ENCODE peak calls at places on chromosomes 11 and 22, in four cellular contexts. S, E, Z and X are unnamed samples.

GRCh38 chr11:35349897-35350296 is 69.5 kb downstream of the SLC1A2 start:
- DNase-seq in E (no peak), S (no peak), Z (no peak), X (no peak)

GRCh38 chr11:128346808-128347207 is 240.6 kb downstream of the ETS1 start:
- DNase-seq in Z (no peak), S (no peak), E (peak; percentile 78), X (no peak)

GRCh38 chr11:27863637-27864036 is 163.4 kb upstream of the BDNF start:
- DNase-seq in E (no peak), S (no peak), Z (no peak), X (no peak)

GRCh38 chr11:61834278-61835004 is 6.3 kb downstream of the FADS2 start:
- DNase-seq in S (no peak), E (peak; percentile 80), Z (peak; percentile 66), X (no peak)

GRCh38 chr11:11555228-11555627 is 66.6 kb downstream of the GALNT18 start:
- DNase-seq in S (no peak), Z (peak; percentile 42), E (no peak), X (no peak)

GRCh38 chr22:43230983-43231723 is 44.2 kb upstream of the TTLL12 start:
- DNase-seq in S (peak; percentile 80), E (peak; percentile 60), Z (peak; percentile 75), X (no peak)

GRCh38 chr11:40384991-40385390 is 1074.5 kb downstream of the LRRC4C start:
- DNase-seq in Z (no peak), E (peak; percentile 8), S (no peak), X (no peak)

GRCh38 chr11:44789466-44789865 is 62.7 kb downstream of the TSPAN18 start:
- DNase-seq in Z (no peak), E (no peak), S (no peak), X (no peak)

GRCh38 chr11:104053743-104054142 is 17.3 kb downstream of the DDI1 start:
- DNase-seq in Z (no peak), S (no peak), E (no peak), X (no peak)

GRCh38 chr11:35529971-35530495 is 4.6 kb upstream of the PAMR1 start:
- DNase-seq in S (no peak), E (peak; percentile 91), Z (no peak), X (no peak)

GRCh38 chr11:62472063-62472884 is 53.4 kb downstream of the SCGB1A1 start:
- DNase-seq in Z (no peak), E (no peak), S (peak; percentile 75), X (no peak)

GRCh38 chr11:70717961-70718595 is 319.7 kb downstream of the CTTN start:
- DNase-seq in S (no peak), Z (no peak), E (no peak), X (no peak)

GRCh38 chr11:80873309-80873999 is 1432.6 kb upstream of the TENM4 start:
- DNase-seq in Z (no peak), E (peak; percentile 30), S (no peak), X (no peak)

DNA sequence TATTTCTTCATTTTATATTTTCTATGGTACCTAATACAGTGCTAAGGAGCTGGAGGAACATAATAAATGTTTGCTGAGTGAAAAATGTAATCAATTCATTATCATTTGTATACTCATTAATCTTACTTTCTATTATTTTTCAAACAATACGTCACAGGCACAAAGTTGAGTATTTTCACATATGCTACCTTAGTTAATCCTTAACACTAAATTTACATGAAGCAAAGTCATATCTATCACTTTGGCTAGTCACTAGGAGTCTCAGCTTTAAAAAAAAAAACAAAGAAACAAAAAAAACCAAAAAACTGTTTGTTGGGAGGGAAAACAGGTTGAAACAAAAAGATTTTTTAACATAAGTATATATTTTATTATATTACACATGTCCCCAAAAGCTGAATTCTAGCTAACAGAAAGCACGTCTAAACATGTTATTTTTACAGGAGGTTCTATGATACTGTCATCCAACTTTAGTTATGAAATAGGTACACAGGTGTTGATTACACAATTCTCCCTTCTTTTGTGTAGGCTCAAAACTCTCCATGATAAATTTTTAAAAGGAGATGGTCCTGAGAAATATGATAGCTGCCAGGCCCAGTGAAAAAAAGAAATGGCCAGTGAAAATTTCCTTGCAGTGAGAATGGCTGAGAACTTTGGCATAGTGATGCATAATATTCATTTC is 14.3 kb downstream of the HPS5 start:
- DNase-seq in S (no peak), E (no peak), Z (no peak), X (no peak)
- TF ChIP-seq CTCF in S (no peak), E (no peak), Z (no peak), X (no peak)

GRCh38 chr22:40036126-40036525 is 41.4 kb downstream of the FAM83F start:
- DNase-seq in S (no peak), Z (peak; percentile 4), E (no peak), X (no peak)

GRCh38 chr22:40037320-40037719 is 42.6 kb downstream of the FAM83F start:
- DNase-seq in Z (peak; percentile 10), E (no peak), S (no peak), X (no peak)

GRCh38 chr22:40035351-40035750 is 40.6 kb downstream of the FAM83F start:
- DNase-seq in S (no peak), E (no peak), Z (peak; percentile 11), X (no peak)

GRCh38 chr22:40039482-40039881 is 44.7 kb downstream of the FAM83F start:
- DNase-seq in E (peak; percentile 47), S (no peak), Z (no peak), X (no peak)

DNA sequence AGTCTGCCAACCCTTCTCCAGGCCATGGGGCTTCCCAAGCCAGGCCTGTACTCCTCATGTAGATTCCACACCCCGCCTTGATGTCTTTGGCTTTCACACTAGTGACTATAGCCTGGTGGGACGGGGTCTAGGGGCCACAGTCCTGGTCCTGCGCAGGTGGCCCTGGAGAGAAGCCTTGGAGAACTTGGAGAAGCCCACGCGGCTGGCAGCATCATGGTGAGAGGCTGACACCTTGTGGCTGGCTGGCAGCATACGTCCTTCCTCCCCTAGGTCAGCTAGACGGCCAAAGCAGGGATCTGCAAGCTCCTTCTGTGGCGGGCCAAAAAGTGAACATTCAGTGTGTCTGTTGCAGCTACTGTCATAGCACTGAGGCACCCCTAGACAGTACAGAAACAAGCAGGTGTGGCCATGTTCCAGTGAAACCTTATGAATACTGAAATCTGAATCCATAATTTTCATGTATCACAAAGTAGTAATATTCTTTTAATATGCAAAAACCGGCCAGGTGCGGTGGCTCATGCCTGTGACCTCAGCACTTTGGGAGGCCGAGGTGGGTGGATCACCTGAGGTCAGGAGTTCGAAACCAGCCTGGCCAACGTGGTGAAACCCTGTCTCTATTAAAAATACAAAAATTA is 42.0 kb downstream of the FAM83F start:
- DNase-seq in E (peak; percentile 88), Z (peak; percentile 75), S (peak; percentile 74), X (no peak)
- TF ChIP-seq CTCF in E (peak; percentile 94), Z (peak; percentile 53), S (peak; percentile 80), X (peak; percentile 89)

GRCh38 chr11:75893202-75893601 is 78.2 kb downstream of the UVRAG start:
- DNase-seq in E (no peak), S (no peak), Z (no peak), X (no peak)

GRCh38 chr11:75900848-75901247 is 85.8 kb downstream of the UVRAG start:
- DNase-seq in S (no peak), Z (no peak), E (no peak), X (no peak)

GRCh38 chr11:75898871-75899270 is 83.9 kb downstream of the UVRAG start:
- DNase-seq in S (no peak), Z (no peak), E (no peak), X (no peak)

GRCh38 chr11:75894036-75894585 is 79.1 kb downstream of the UVRAG start:
- DNase-seq in E (no peak), S (no peak), Z (no peak), X (no peak)

DNA sequence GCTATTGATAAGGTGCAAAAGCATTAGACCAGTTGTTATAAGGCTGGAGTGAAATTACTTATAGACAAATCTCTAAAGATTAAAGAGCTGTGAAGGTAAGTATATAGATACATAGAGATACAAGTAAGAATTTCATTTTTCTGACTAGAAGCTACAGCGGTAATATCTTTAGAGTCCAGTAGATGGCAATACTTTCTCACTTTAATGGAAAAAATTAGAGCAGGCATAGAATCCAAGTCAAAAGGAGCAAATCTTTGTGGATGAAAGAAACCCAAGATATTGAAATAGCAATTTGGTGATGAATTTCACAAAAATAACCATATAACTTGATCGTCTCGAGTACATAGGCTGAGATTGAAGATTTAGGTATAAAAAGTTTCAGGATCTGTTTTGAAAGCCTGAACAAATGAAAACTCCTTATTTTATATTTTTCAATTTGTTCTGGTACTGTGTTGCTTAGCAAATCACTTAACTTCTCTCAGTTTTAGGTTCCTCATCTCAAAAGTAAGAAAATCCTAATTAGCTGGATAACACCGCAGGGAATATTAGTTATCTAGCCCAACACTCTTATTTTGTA is 81.9 kb downstream of the UVRAG start:
- DNase-seq in Z (no peak), E (peak; percentile 66), S (peak; percentile 56), X (no peak)
- TF ChIP-seq CTCF in Z (peak; percentile 74), E (peak; percentile 57), S (peak; percentile 81), X (peak; percentile 73)

GRCh38 chr11:77776455-77776854 is 44.1 kb downstream of the RSF1 start:
- DNase-seq in Z (no peak), S (peak; percentile 46), E (peak; percentile 40), X (no peak)
- TF ChIP-seq CTCF in Z (no peak), S (peak; percentile 73), E (no peak), X (peak; percentile 60)